ENCODE peak calls at places on chromosomes 4 and X, in nine cellular contexts. F is NCI-H460, H is NCI-H1436, B is cardiac muscle cell, D is brain microvascular endothelial cell, V is cardiac fibroblast, A is T-helper 2 cell, C is COR-L47, U is left ventricle myocardium inferior. R is an unnamed sample.

GRCh38 chr4:33104190-33104773 is 2384.1 kb downstream of the PCDH7 start:
- DNase-seq in F (no peak), H (no peak), B (no peak), D (no peak), V (no peak), A (no peak), C (peak; percentile 24), U (no peak), R (no peak)

GRCh38 chr4:14415146-14415545 is 587.1 kb upstream of the CPEB2 start:
- DNase-seq in F (no peak), H (no peak), B (peak; percentile 65), D (peak; percentile 53), V (peak; percentile 67), A (no peak), C (no peak), U (no peak), R (no peak)

GRCh38 chr4:4256799-4257198 is 8.8 kb upstream of the TMEM128 start:
- DNase-seq in F (no peak), H (no peak), B (no peak), D (no peak), V (peak; percentile 27), A (no peak), C (peak; percentile 8), U (no peak), R (no peak)

GRCh38 chr4:138199568-138200235 is 42.4 kb downstream of the SLC7A11 start:
- DNase-seq in F (no peak), H (no peak), B (peak; percentile 32), D (no peak), V (peak; percentile 59), A (no peak), C (no peak), U (no peak), R (no peak)

GRCh38 chr4:54541426-54542118 is 116.2 kb upstream of the KIT start:
- DNase-seq in F (no peak), H (no peak), B (peak; percentile 53), D (peak; percentile 80), V (no peak), A (no peak), C (no peak), U (no peak), R (no peak)

GRCh38 chrX:97743014-97743413 is 859.3 kb downstream of the RPA4 start:
- DNase-seq in F (no peak), H (no peak), B (peak; percentile 2), D (no peak), V (peak; percentile 1), A (no peak), C (no peak), U (no peak), R (no peak)

GRCh38 chrX:1244164-1245076 is 24.2 kb upstream of the CSF2RA start:
- DNase-seq in F (peak; percentile 42), H (no peak), B (no peak), D (no peak), V (no peak), A (no peak), C (no peak), U (no peak), R (no peak)

GRCh38 chrX:104195013-104195412 is 28.8 kb downstream of the FAM199X start:
- DNase-seq in F (no peak), H (no peak), B (no peak), D (no peak), V (no peak), A (no peak), C (no peak), U (no peak), R (no peak)

GRCh38 chr4:141056473-141056872 is 76.8 kb downstream of the RNF150 start:
- DNase-seq in F (no peak), H (no peak), B (no peak), D (no peak), V (no peak), A (no peak), C (no peak), U (no peak), R (no peak)

GRCh38 chr4:99811850-99812249 is 4.8 kb upstream of the DAPP1 start:
- DNase-seq in F (peak; percentile 8), H (peak; percentile 11), B (peak; percentile 46), D (peak; percentile 19), V (peak; percentile 63), A (peak; percentile 6), C (peak; percentile 52), U (no peak), R (no peak)

GRCh38 chr4:118948545-118949144 is 60.0 kb downstream of the SYNPO2 start:
- DNase-seq in F (no peak), H (no peak), B (no peak), D (no peak), V (peak; percentile 20), A (no peak), C (no peak), U (no peak), R (peak; percentile 35)

GRCh38 chr4:87188932-87189331 is 31.5 kb downstream of the KLHL8 start:
- DNase-seq in F (no peak), H (no peak), B (no peak), D (no peak), V (no peak), A (no peak), C (no peak), U (no peak), R (no peak)

GRCh38 chr4:54226399-54227260 is 2.5 kb upstream of the PDGFRA start:
- DNase-seq in F (no peak), H (no peak), B (peak; percentile 96), D (peak; percentile 14), V (peak; percentile 75), A (no peak), C (no peak), U (peak; percentile 77), R (no peak)

GRCh38 chr4:20217951-20218350 is 33.8 kb upstream of the SLIT2 start:
- DNase-seq in F (no peak), H (no peak), B (no peak), D (no peak), V (no peak), A (no peak), C (no peak), U (no peak), R (no peak)

GRCh38 chr4:19961092-19961491 is 290.6 kb upstream of the SLIT2 start:
- DNase-seq in F (no peak), H (no peak), B (no peak), D (no peak), V (peak; percentile 48), A (no peak), C (no peak), U (no peak), R (peak; percentile 81)

GRCh38 chrX:39203427-39203826 is 402.2 kb downstream of the MID1IP1 start:
- DNase-seq in F (no peak), H (no peak), B (no peak), D (no peak), V (no peak), A (no peak), C (no peak), U (no peak), R (no peak)

GRCh38 chr4:139416073-139416673 is 37.7 kb upstream of the RAB33B start:
- DNase-seq in F (peak; percentile 15), H (no peak), B (peak; percentile 77), D (peak; percentile 16), V (peak; percentile 79), A (no peak), C (no peak), U (no peak), R (peak; percentile 15)

GRCh38 chrX:69262036-69262905 is 97.0 kb upstream of the PJA1 start:
- DNase-seq in F (no peak), H (no peak), B (peak; percentile 91), D (no peak), V (peak; percentile 1), A (no peak), C (no peak), U (no peak), R (no peak)

GRCh38 chr4:187782425-187782824 is 213.1 kb upstream of the ZFP42 start:
- DNase-seq in F (no peak), H (no peak), B (no peak), D (no peak), V (no peak), A (no peak), C (no peak), U (no peak), R (no peak)

GRCh38 chr4:18938343-18939109 is 917.0 kb upstream of the LCORL start:
- DNase-seq in F (no peak), H (no peak), B (no peak), D (no peak), V (no peak), A (no peak), C (peak; percentile 24), U (no peak), R (no peak)

GRCh38 chrX:20515841-20516461 is 249.2 kb upstream of the RPS6KA3 start:
- DNase-seq in F (peak; percentile 28), H (no peak), B (peak; percentile 80), D (peak; percentile 77), V (peak; percentile 90), A (no peak), C (no peak), U (no peak), R (peak; percentile 88)

GRCh38 chrX:108303682-108304081 is 134.5 kb downstream of the COL4A6 start:
- DNase-seq in F (no peak), H (no peak), B (no peak), D (no peak), V (no peak), A (no peak), C (no peak), U (no peak), R (no peak)

GRCh38 chr4:65943076-65943475 is 272.8 kb upstream of the EPHA5 start:
- DNase-seq in F (peak; percentile 51), H (no peak), B (peak; percentile 80), D (peak; percentile 92), V (peak; percentile 91), A (no peak), C (peak; percentile 34), U (no peak), R (peak; percentile 56)

GRCh38 chr4:81470456-81471327 is 1.0 kb downstream of the RASGEF1B start:
- DNase-seq in F (no peak), H (no peak), B (peak; percentile 58), D (peak; percentile 33), V (peak; percentile 16), A (peak; percentile 14), C (peak; percentile 26), U (peak; percentile 48), R (no peak)

GRCh38 chrX:2385224-2385623 is 115.6 kb downstream of the DHRSX start:
- DNase-seq in F (peak; percentile 33), H (no peak), B (peak; percentile 77), D (peak; percentile 91), V (peak; percentile 85), A (no peak), C (no peak), U (no peak), R (peak; percentile 74)

GRCh38 chrX:1870421-1870820 is 255.6 kb downstream of the ASMT start:
- DNase-seq in F (no peak), H (no peak), B (no peak), D (peak; percentile 20), V (no peak), A (no peak), C (no peak), U (no peak), R (no peak)

GRCh38 chrX:19334945-19335626 is 8.6 kb upstream of the PDHA1 start:
- DNase-seq in F (peak; percentile 30), H (no peak), B (peak; percentile 10), D (peak; percentile 9), V (peak; percentile 49), A (no peak), C (no peak), U (no peak), R (peak; percentile 11)

GRCh38 chr4:126269106-126269505 is 954.4 kb downstream of the FAT4 start:
- DNase-seq in F (peak; percentile 55), H (no peak), B (peak; percentile 82), D (no peak), V (peak; percentile 15), A (no peak), C (no peak), U (peak; percentile 48), R (no peak)

GRCh38 chr4:1409079-1409805 is 3.0 kb upstream of the NKX1-1 start:
- DNase-seq in F (no peak), H (no peak), B (no peak), D (no peak), V (no peak), A (no peak), C (no peak), U (no peak), R (no peak)

GRCh38 chrX:115183980-115184379 is 5.2 kb upstream of the RBMXL3 start:
- DNase-seq in F (no peak), H (no peak), B (no peak), D (no peak), V (peak; percentile 22), A (no peak), C (no peak), U (no peak), R (peak; percentile 64)

R was measured in HCEC 1CT.